ENCODE peak calls at places on chromosomes 12 and 14, in six cellular contexts. Q is hypothalamus; A is CD4-positive, CD25-positive, alpha-beta regulatory T cell; W is nucleus accumbens; I is activated effector memory CD4-positive, alpha-beta T cell treated with Interleukin-2 at 50 U/mL for 16 hours; D is NCI-H345. U is an unnamed sample.

GRCh38 chr12:12562016-12562483 is 613 bp downstream of the DUSP16 start:
- DNase-seq in D (peak; percentile 39), I (peak; percentile 18), W (no peak), A (no peak), Q (no peak), U (peak; percentile 41)

GRCh38 chr14:86796221-86797074 is 1196.5 kb downstream of the GALC start:
- DNase-seq in I (no peak), Q (no peak), W (no peak), A (no peak), D (no peak), U (no peak)

GRCh38 chr14:94971750-94972149 is 185.6 kb downstream of the DICER1 start:
- DNase-seq in A (no peak), W (peak; percentile 60), Q (peak; percentile 47), I (no peak), D (no peak), U (no peak)

GRCh38 chr14:91919814-91920213 is 27.7 kb downstream of the FBLN5 start:
- DNase-seq in I (no peak), A (no peak), W (no peak), D (no peak), Q (no peak), U (no peak)

GRCh38 chr12:20601668-20602280 is 93.4 kb upstream of the SLCO1C1 start:
- DNase-seq in D (peak; percentile 26), A (no peak), I (no peak), Q (no peak), W (no peak), U (peak; percentile 43)

GRCh38 chr14:52333108-52333507 is 19.0 kb downstream of the PTGER2 start:
- DNase-seq in I (no peak), Q (no peak), D (no peak), W (no peak), A (no peak), U (no peak)

GRCh38 chr14:68711551-68712437 is 81.1 kb downstream of the ZFP36L1 start:
- DNase-seq in Q (no peak), A (peak; percentile 79), I (no peak), D (no peak), W (no peak), U (no peak)

GRCh38 chr12:14988035-14988434 is 15.2 kb downstream of the PDE6H start:
- DNase-seq in I (no peak), D (no peak), A (no peak), Q (no peak), W (no peak), U (no peak)

GRCh38 chr14:44404021-44404420 is 103.1 kb downstream of the FSCB start:
- DNase-seq in W (no peak), A (no peak), I (no peak), Q (no peak), D (peak; percentile 68), U (no peak)

GRCh38 chr12:31471061-31471460 is 119.9 kb downstream of the DENND5B start:
- DNase-seq in Q (no peak), I (no peak), D (no peak), W (no peak), A (no peak), U (no peak)

GRCh38 chr12:26648066-26648465 is 184.9 kb downstream of the ITPR2 start:
- DNase-seq in A (no peak), Q (no peak), W (no peak), I (no peak), D (no peak), U (no peak)

GRCh38 chr14:25869854-25870253 is 728.0 kb downstream of the NOVA1 start:
- DNase-seq in A (no peak), Q (no peak), D (no peak), W (no peak), I (no peak), U (no peak)

GRCh38 chr12:71890475-71890874 is 48.2 kb upstream of the TPH2 start:
- DNase-seq in A (no peak), D (no peak), Q (no peak), I (no peak), W (no peak), U (no peak)

GRCh38 chr14:51328942-51329350 is 88.9 kb downstream of the TMX1 start:
- DNase-seq in Q (no peak), A (no peak), W (no peak), I (no peak), D (no peak), U (no peak)

GRCh38 chr12:62922539-62922938 is 12.4 kb downstream of the PPM1H start:
- DNase-seq in W (peak; percentile 33), A (no peak), Q (no peak), D (no peak), I (no peak), U (no peak)

GRCh38 chr12:58575281-58575680 is 345.0 kb downstream of the LRIG3 start:
- DNase-seq in D (no peak), A (no peak), W (no peak), I (no peak), Q (no peak), U (no peak)

GRCh38 chr12:41254004-41254403 is 65.9 kb downstream of the PDZRN4 start:
- DNase-seq in A (no peak), W (no peak), Q (no peak), D (no peak), I (no peak), U (no peak)

GRCh38 chr12:124420972-124421674 is 126.2 kb downstream of the RFLNA start:
- DNase-seq in A (no peak), Q (peak; percentile 35), W (peak; percentile 70), D (no peak), I (no peak), U (no peak)

GRCh38 chr14:76773188-76773885 is 12.1 kb downstream of the VASH1 start:
- DNase-seq in A (no peak), W (no peak), D (no peak), Q (peak; percentile 38), I (no peak), U (no peak)

GRCh38 chr12:77940011-77940423 is 109.3 kb downstream of the NAV3 start:
- DNase-seq in D (no peak), W (no peak), Q (no peak), I (no peak), A (no peak), U (no peak)

GRCh38 chr14:77053046-77053841 is 24.7 kb upstream of the IRF2BPL start:
- DNase-seq in A (peak; percentile 70), W (peak; percentile 23), D (no peak), I (peak; percentile 41), Q (no peak), U (no peak)

GRCh38 chr12:2256453-2256852 is 203.7 kb downstream of the CACNA1C start:
- DNase-seq in I (no peak), Q (no peak), A (no peak), D (no peak), W (no peak), U (no peak)

GRCh38 chr12:102917026-102917787 is at the start of gene PAH:
- DNase-seq in A (peak; percentile 27), I (no peak), W (no peak), D (no peak), Q (no peak), U (no peak)

GRCh38 chr12:120554658-120555057 is 20.5 kb downstream of the RNF10 start:
- DNase-seq in W (no peak), Q (no peak), A (no peak), I (no peak), D (no peak), U (no peak)

GRCh38 chr14:60214415-60215126 is 34.5 kb upstream of the PPM1A start:
- DNase-seq in Q (no peak), D (no peak), I (no peak), W (no peak), A (no peak), U (no peak)

GRCh38 chr12:86697916-86698315 is 441.7 kb upstream of the MGAT4C start:
- DNase-seq in D (no peak), A (no peak), Q (no peak), W (no peak), I (no peak), U (no peak)

GRCh38 chr12:49483621-49484020 is 55.2 kb upstream of the KCNH3 start:
- DNase-seq in Q (no peak), W (no peak), I (no peak), D (no peak), A (no peak), U (no peak)

GRCh38 chr12:116037941-116038837 is 239.3 kb downstream of the MED13L start:
- DNase-seq in D (no peak), W (no peak), A (no peak), I (no peak), Q (no peak), U (no peak)

GRCh38 chr12:99192489-99192888 is 455.1 kb upstream of the GARIN6 start:
- DNase-seq in A (no peak), W (no peak), Q (no peak), I (no peak), D (no peak), U (no peak)

GRCh38 chr14:71725802-71726638 is 206.2 kb upstream of the RGS6 start:
- DNase-seq in Q (no peak), I (no peak), W (peak; percentile 38), D (no peak), A (peak; percentile 20), U (no peak)

GRCh38 chr12:101743724-101744472 is 4.6 kb upstream of the SYCP3 start:
- DNase-seq in A (peak; percentile 41), W (no peak), I (no peak), Q (no peak), D (no peak), U (no peak)

GRCh38 chr12:114903394-114903748 is 219.4 kb upstream of the TBX3 start:
- DNase-seq in A (no peak), I (no peak), W (no peak), D (no peak), Q (no peak), U (no peak)

GRCh38 chr14:92122351-92122677 is 545 bp downstream of the CPSF2 start:
- DNase-seq in I (no peak), A (peak; percentile 33), W (no peak), D (peak; percentile 26), Q (no peak), U (no peak)

GRCh38 chr12:31362759-31363415 is 36.9 kb upstream of the SINHCAF start:
- DNase-seq in D (peak; percentile 69), W (no peak), Q (no peak), A (peak; percentile 57), I (no peak), U (no peak)

U was measured in NCI-H1105.